ENCODE peak calls at places on chromosomes 13 and 19, in six cellular contexts. N, S, U, Q, Y and M are unnamed samples.

GRCh38 chr13:95002968-95003813 is 290.8 kb upstream of the SOX21 start:
- DNase-seq in S (peak; percentile 79), Q (peak; percentile 57), N (peak; percentile 23), U (no peak), Y (no peak), M (peak; percentile 77)

GRCh38 chr13:22690756-22691155 is 490.0 kb upstream of the SGCG start:
- DNase-seq in S (no peak), Y (no peak), U (no peak), Q (no peak), N (no peak), M (no peak)

GRCh38 chr19:23541991-23542390 is 145.0 kb downstream of the ZNF675 start:
- DNase-seq in U (no peak), S (no peak), N (no peak), Y (no peak), Q (no peak), M (no peak)

GRCh38 chr19:46076951-46077814 is 36.4 kb upstream of the IGFL4 start:
- DNase-seq in Q (peak; percentile 90), S (peak; percentile 77), Y (no peak), U (no peak), N (peak; percentile 94), M (peak; percentile 93)

GRCh38 chr19:6215701-6216235 is 64.0 kb downstream of the MLLT1 start:
- DNase-seq in Y (no peak), U (no peak), S (peak; percentile 65), Q (peak; percentile 32), N (no peak), M (no peak)

GRCh38 chr13:77207943-77208342 is 119.0 kb downstream of the MYCBP2 start:
- DNase-seq in U (no peak), S (no peak), Q (no peak), N (no peak), Y (no peak), M (no peak)

GRCh38 chr19:53389591-53390377 is 5.2 kb upstream of the ZNF765 start:
- DNase-seq in U (no peak), Y (no peak), Q (peak; percentile 11), S (peak; percentile 68), N (peak; percentile 9), M (peak; percentile 89)

GRCh38 chr13:92717857-92718256 is 508.8 kb upstream of the GPC6 start:
- DNase-seq in Q (no peak), Y (no peak), S (no peak), N (no peak), U (no peak), M (no peak)

GRCh38 chr19:28330831-28331230 is 882.1 kb downstream of the UQCRFS1 start:
- DNase-seq in S (no peak), N (no peak), Y (no peak), U (no peak), Q (no peak), M (no peak)

GRCh38 chr13:105798541-105798940 is 736.9 kb downstream of the EFNB2 start:
- DNase-seq in S (no peak), U (no peak), N (no peak), Q (no peak), Y (no peak), M (no peak)

GRCh38 chr13:108795841-108796240 is 166.4 kb downstream of the MYO16 start:
- DNase-seq in N (no peak), U (no peak), Y (no peak), S (no peak), Q (no peak), M (peak; percentile 17)

GRCh38 chr13:55577082-55577846 is 1563.5 kb upstream of the PRR20A start:
- DNase-seq in U (no peak), Q (no peak), S (no peak), Y (no peak), N (peak; percentile 3), M (no peak)

GRCh38 chr19:10888421-10888866 is 17.1 kb downstream of the CARM1 start:
- DNase-seq in N (peak; percentile 73), Q (peak; percentile 72), Y (no peak), S (no peak), U (no peak), M (peak; percentile 89)

GRCh38 chr13:101181076-101181685 is 235.1 kb downstream of the NALCN start:
- DNase-seq in S (no peak), Y (no peak), U (no peak), Q (no peak), N (no peak), M (no peak)

GRCh38 chr13:75073791-75074190 is 408.2 kb downstream of the TBC1D4 start:
- DNase-seq in Q (no peak), Y (no peak), U (no peak), N (no peak), S (no peak), M (no peak)

GRCh38 chr13:39538826-39539555 is 64.0 kb downstream of the LHFPL6 start:
- DNase-seq in S (no peak), N (no peak), Q (no peak), Y (no peak), U (no peak), M (no peak)

GRCh38 chr13:81658598-81659370 is 1317.9 kb upstream of the SPRY2 start:
- DNase-seq in Q (no peak), N (no peak), Y (no peak), S (no peak), U (no peak), M (no peak)

GRCh38 chr13:51643882-51644281 is 59.6 kb downstream of the WDFY2 start:
- DNase-seq in N (no peak), S (no peak), U (no peak), Q (no peak), Y (no peak), M (no peak)

GRCh38 chr13:95181586-95181985 is 119.7 kb downstream of the ABCC4 start:
- DNase-seq in U (no peak), S (no peak), Y (no peak), N (no peak), Q (no peak), M (no peak)

GRCh38 chr13:68234278-68234677 is 1004.1 kb upstream of the PCDH9 start:
- DNase-seq in Y (no peak), N (peak; percentile 36), S (no peak), Q (peak; percentile 15), U (no peak), M (peak; percentile 11)

GRCh38 chr13:68232351-68233130 is 1002.4 kb upstream of the PCDH9 start:
- DNase-seq in Q (no peak), S (no peak), U (no peak), Y (no peak), N (peak; percentile 30), M (no peak)
- H3K4me3 ChIP-seq in Q (no peak overlapping the region), S (no peak overlapping the region), U (no peak overlapping the region), Y (no peak overlapping the region), N (no peak overlapping the region), M (no peak overlapping the region)

GRCh38 chr19:56270676-56271075 is 1.9 kb upstream of the EDDM13 start:
- DNase-seq in U (no peak), N (no peak), Q (no peak), Y (no peak), S (no peak), M (no peak)
- H3K36me3 ChIP-seq in U (no peaks in the 10 kb centered on the region), N (no peaks in the 10 kb centered on the region), Q (no peaks in the 10 kb centered on the region), Y (no peaks in the 10 kb centered on the region), S (no peaks in the 10 kb centered on the region), M (no peaks in the 10 kb centered on the region)

GRCh38 chr19:35100588-35101533 is 14.8 kb upstream of the FXYD3 start:
- DNase-seq in Q (no peak), U (no peak), Y (no peak), S (no peak), N (no peak), M (peak; percentile 66)
- H3K4me3 ChIP-seq in Q (no peak overlapping the region), U (no peak overlapping the region), Y (no peak overlapping the region), S (no peak overlapping the region), N (no peak overlapping the region), M (no peak overlapping the region)

GRCh38 chr19:49795615-49796014 is 17.5 kb downstream of the FUZ start:
- DNase-seq in N (no peak), Y (no peak), Q (no peak), U (no peak), S (no peak), M (no peak)
- H3K36me3 ChIP-seq in N (no peaks in the 10 kb centered on the region), Y (peaks cover 98% of the 10 kb centered on the region), Q (peaks cover 22% of the 10 kb centered on the region), U (peaks cover 80% of the 10 kb centered on the region), S (peaks cover 99% of the 10 kb centered on the region), M (peaks cover 20% of the 10 kb centered on the region)

DNA sequence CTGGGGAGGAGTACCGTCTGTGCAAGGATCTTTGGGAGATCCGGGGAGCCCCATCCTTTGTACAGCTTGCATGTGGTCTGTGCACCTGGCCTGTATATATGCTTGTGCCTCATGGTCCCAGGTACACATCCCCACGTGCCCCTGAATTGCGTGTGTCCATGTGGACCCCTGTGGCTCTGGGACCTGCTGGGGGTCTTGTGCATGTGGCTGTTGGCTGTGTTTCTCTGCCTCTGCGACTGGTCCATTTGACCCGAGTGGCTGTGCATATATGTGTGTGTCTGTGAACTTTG is 12.8 kb upstream of the NANOS3 start:
- DNase-seq in Q (no peak), Y (no peak), S (no peak), N (no peak), U (no peak), M (no peak)
- H3K4me3 ChIP-seq in Q (no peak overlapping the region), Y (no peak overlapping the region), S (no peak overlapping the region), N (no peak overlapping the region), U (no peak overlapping the region), M (no peak overlapping the region)

GRCh38 chr19:18495204-18495911 is 26.5 kb downstream of the ELL start:
- DNase-seq in N (peak; percentile 62), U (no peak), Q (peak; percentile 51), Y (no peak), S (no peak), M (peak; percentile 86)

GRCh38 chr19:18494267-18494607 is 27.6 kb downstream of the ELL start:
- DNase-seq in Y (no peak), S (no peak), N (no peak), U (no peak), Q (no peak), M (no peak)

GRCh38 chr19:18496167-18496979 is 25.5 kb downstream of the ELL start:
- DNase-seq in N (no peak), U (no peak), Q (no peak), S (no peak), Y (peak; percentile 35), M (no peak)

GRCh38 chr19:18499055-18499775 is 22.7 kb downstream of the ELL start:
- DNase-seq in U (no peak), S (no peak), N (no peak), Y (no peak), Q (no peak), M (no peak)

GRCh38 chr19:18496980-18497256 is 25.0 kb downstream of the ELL start:
- DNase-seq in Q (no peak), S (no peak), N (no peak), Y (no peak), U (no peak), M (no peak)
- H3K36me3 ChIP-seq in Q (no peaks in the 10 kb centered on the region), S (peaks cover 1% of the 10 kb centered on the region), N (no peaks in the 10 kb centered on the region), Y (no peaks in the 10 kb centered on the region), U (no peaks in the 10 kb centered on the region), M (no peaks in the 10 kb centered on the region)